ENCODE peak calls at places on chromosomes 16 and 17, in seven cellular contexts. S is heart left ventricle, J is ovary, D is cardiac muscle cell, H is heart right ventricle, F is colonic mucosa, M is left ventricle myocardium inferior. L is an unnamed sample.

GRCh38 chr17:72510454-72511016 is 389.7 kb downstream of the SOX9 start:
- DNase-seq in S (no peak), M (no peak), F (no peak), H (no peak), D (peak; percentile 19), J (no peak), L (no peak)

GRCh38 chr16:58459344-58460218 is 40.4 kb upstream of the NDRG4 start:
- DNase-seq in D (peak; percentile 34), F (no peak), J (no peak), M (no peak), H (peak; percentile 54), S (no peak), L (no peak)

GRCh38 chr16:14628806-14629611 is 1.1 kb downstream of the PARN start:
- DNase-seq in F (no peak), M (no peak), D (peak; percentile 8), J (no peak), S (no peak), H (no peak), L (no peak)

GRCh38 chr17:72681844-72682243 is 410.6 kb downstream of the SLC39A11 start:
- DNase-seq in F (no peak), M (no peak), D (no peak), H (no peak), S (no peak), J (no peak), L (no peak)

GRCh38 chr16:3971261-3971660 is 90.7 kb upstream of the CREBBP start:
- DNase-seq in F (no peak), J (no peak), H (no peak), M (no peak), S (no peak), D (peak; percentile 58), L (no peak)

GRCh38 chr17:1221209-1221608 is 41.4 kb upstream of the ABR start:
- DNase-seq in H (no peak), F (no peak), J (no peak), M (no peak), D (no peak), S (no peak), L (no peak)

GRCh38 chr16:23567602-23568001 is 10.1 kb downstream of the UBFD1 start:
- DNase-seq in J (no peak), H (no peak), D (no peak), F (no peak), S (no peak), M (no peak), L (no peak)

GRCh38 chr17:67293251-67294203 is 48.5 kb upstream of the HELZ start:
- DNase-seq in S (peak; percentile 64), D (peak; percentile 70), M (peak; percentile 61), H (peak; percentile 53), F (peak; percentile 64), J (peak; percentile 51), L (peak; percentile 51)

GRCh38 chr17:44220211-44221071 is 966 bp upstream of the UBTF start:
- DNase-seq in S (peak; percentile 71), F (peak; percentile 54), H (peak; percentile 43), D (peak; percentile 71), M (peak; percentile 51), J (peak; percentile 72), L (peak; percentile 47)

GRCh38 chr17:21213005-21213404 is 956 bp downstream of the TMEM11 start:
- DNase-seq in D (no peak), S (no peak), M (no peak), J (no peak), H (no peak), F (no peak), L (no peak)

GRCh38 chr17:27087935-27088766 is 205.8 kb upstream of the WSB1 start:
- DNase-seq in F (no peak), J (no peak), M (no peak), D (no peak), H (no peak), S (no peak), L (no peak)

GRCh38 chr17:27083408-27084185 is 210.3 kb upstream of the WSB1 start:
- DNase-seq in M (no peak), D (no peak), F (no peak), S (no peak), H (no peak), J (no peak), L (no peak)

GRCh38 chr17:27086526-27086925 is 207.4 kb upstream of the WSB1 start:
- DNase-seq in M (no peak), H (no peak), F (no peak), D (no peak), J (no peak), S (no peak), L (no peak)

GRCh38 chr17:27082775-27083154 is 211.1 kb upstream of the WSB1 start:
- DNase-seq in H (no peak), D (no peak), J (no peak), S (no peak), F (no peak), M (no peak), L (no peak)

DNA sequence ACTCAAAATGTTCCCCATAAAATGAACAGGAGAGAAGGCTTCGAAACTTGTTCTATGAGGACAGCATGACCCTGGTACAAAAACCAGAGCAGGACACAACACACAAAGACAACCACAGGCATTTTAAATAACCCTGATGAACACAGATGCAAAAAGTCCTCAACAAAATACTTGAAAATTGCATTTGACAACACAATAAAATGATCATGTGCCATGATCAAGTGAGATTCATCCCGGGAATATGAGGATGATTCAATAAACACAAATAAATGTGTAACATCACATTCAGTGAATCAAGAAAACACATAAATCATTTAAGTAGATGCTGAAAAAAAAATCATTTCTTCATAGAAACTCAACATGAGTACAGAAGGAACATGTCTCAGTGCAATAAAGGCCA is 208.4 kb upstream of the WSB1 start:
- DNase-seq in F (no peak), S (no peak), J (no peak), M (no peak), H (no peak), D (no peak), L (no peak)
- H3K9me3 ChIP-seq in F (no peaks in the 10 kb centered on the region), S (no peaks in the 10 kb centered on the region), J (no peaks in the 10 kb centered on the region), M (no peaks in the 10 kb centered on the region), H (no peaks in the 10 kb centered on the region), D (no peaks in the 10 kb centered on the region), L (no peaks in the 10 kb centered on the region)

DNA sequence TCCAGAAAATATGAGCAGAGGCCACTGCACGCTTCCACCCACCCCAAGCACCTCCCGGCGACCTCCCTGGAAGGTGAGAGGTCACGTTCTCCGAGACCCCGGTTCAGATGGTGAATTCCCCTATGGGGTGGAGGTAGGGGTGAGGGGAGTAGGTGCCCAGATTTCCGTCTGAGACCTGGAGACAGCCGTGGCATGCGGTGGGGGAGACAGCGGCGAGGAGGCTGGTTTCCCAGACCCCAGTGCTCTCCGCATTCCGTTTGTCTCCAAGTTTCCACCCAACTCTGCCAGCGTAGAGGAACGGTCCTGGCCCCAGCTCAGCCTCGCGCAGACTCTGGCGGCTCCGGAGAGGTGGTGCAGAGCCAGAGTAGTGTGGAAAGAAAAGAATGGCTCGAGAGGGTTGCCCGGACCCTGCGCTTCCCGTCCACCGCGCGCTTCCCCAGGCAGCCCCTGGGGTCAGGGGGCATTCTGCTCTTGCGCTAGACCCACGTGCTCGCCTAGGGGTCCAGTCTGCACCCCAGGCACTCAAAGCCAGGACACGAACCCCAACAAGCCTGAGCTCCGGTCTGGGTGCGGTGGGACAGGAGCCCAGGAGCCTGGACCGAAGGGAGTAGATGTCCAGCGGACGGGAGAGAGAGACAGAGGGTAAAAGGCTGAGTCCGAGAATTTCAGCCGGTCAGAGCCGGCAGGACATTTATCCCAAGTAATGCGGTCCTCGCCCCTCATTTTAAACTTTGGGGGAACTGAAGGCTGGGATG is 3.9 kb downstream of the PMP22 start:
- DNase-seq in M (peak; percentile 48), D (peak; percentile 73), J (no peak), H (peak; percentile 46), F (peak; percentile 43), S (peak; percentile 73), L (no peak)
- TF ChIP-seq CTCF in M (peak; percentile 34), D (no peak), J (no peak), H (no peak), F (no peak), S (no peak), L (no peak)

DNA sequence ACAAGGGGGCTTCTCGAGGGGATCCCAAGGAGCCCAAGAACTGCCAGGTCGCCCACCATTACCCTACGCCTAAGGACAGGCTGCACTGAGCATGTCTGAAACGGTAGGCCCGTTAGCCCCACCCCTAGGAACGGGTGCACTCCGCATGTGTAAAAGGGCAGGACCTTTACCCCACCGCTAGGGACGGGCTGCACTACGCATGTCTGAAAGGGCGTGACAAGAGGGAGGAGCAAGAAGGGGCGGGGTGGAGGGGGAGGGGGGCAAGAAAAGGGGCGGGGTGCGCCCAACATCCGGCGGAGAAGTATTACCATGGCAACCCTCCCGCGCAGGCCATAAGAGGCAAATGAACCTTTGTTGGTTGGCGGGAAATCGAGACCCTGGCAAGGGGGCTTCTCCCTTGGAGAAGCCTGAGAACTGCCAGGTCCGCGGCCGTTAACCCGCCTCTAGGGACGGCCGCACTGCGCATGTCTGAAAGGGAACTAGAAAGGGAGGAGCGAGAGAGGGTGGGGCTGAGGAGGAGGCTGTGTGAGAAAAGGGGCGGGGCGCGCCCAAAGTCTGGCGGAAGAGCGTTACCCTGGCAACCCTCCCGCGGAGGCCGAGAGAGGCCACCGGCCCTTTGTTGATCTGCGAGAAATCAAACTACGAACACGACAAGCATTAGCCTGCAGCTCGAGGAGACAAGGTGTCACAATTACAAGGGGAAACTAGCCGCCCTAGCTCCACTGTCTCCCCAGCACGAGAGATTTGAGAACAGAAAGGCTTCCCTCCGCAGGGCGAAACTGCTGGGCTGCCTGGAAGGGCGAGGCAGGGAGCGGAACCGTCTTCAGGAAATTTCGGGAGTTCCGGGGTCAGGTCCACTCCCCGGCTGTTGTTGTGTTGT is 2046.8 kb downstream of the TP53TG3F start:
- DNase-seq in S (no peak), F (no peak), M (no peak), D (no peak), H (no peak), J (no peak), L (no peak)
- H3K9me3 ChIP-seq in S (no peaks in the 10 kb centered on the region), F (no peaks in the 10 kb centered on the region), M (no peaks in the 10 kb centered on the region), D (no peaks in the 10 kb centered on the region), H (no peaks in the 10 kb centered on the region), J (peaks cover 3% of the 10 kb centered on the region), L (peaks cover 6% of the 10 kb centered on the region)

DNA sequence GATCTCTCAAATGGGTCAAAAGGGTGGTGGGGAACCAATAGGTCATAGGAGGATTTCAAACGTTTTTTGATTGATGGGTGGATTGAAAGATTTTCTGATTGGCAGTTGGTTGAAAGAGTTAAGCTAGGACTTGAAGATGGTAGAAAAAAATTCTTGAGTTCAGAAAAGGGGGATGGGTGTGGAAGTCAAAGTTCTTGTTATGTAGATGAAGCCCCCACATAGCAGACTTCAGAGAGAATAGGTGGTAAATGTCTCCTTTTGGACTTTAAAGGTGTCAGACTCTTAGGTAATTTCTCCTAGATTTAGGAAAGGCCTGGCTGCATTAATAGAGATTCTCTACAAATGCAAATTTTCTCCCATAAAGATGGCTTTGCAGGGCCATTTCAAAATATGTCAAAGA is 163.3 kb downstream of the HS3ST4 start:
- DNase-seq in D (no peak), S (no peak), F (no peak), H (no peak), J (no peak), M (no peak), L (no peak)
- TF ChIP-seq CTCF in D (no peak), S (no peak), F (no peak), H (no peak), J (no peak), M (no peak), L (no peak)

DNA sequence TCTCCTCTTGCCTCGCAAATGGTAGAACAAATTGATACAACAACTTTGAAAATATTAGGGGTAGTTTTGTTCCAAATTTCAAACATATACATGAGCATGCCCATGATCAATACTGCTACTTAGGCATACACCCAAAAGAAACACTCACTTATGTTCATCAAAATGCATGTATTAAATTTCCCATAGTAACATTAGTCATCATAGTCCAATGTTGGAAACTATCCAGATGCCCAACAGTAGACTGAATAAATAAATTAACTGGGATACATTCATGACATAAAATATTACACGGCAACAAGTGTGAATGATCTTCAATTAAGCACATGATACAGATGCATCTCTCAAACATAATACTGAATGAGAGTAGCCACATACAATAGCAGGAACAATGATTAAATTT is 391.6 kb downstream of the CDH11 start:
- DNase-seq in M (no peak), F (no peak), H (no peak), S (no peak), J (no peak), D (no peak), L (no peak)
- H3K9me3 ChIP-seq in M (no peaks in the 10 kb centered on the region), F (no peaks in the 10 kb centered on the region), H (no peaks in the 10 kb centered on the region), S (no peaks in the 10 kb centered on the region), J (no peaks in the 10 kb centered on the region), D (no peaks in the 10 kb centered on the region), L (no peaks in the 10 kb centered on the region)

L was measured in CD4-positive, alpha-beta T cell.